ENCODE peak calls at places on chromosomes 7 and 10, in four cellular contexts. J is NCI-H524, F is foreskin fibroblast, Z is natural killer cell. E is an unnamed sample.
A peak's percentile ranks its signal among the peaks of the same experiment; 100 is the strongest.

GRCh38 chr7:156014808-156015207 is 202.5 kb upstream of the SHH start:
- DNase-seq in J (no peak), F (no peak), Z (no peak), E (no peak)

GRCh38 chr10:94397549-94398370 is 4.6 kb upstream of the TBC1D12 start:
- DNase-seq in J (no peak), F (peak; percentile 12), Z (no peak), E (no peak)

GRCh38 chr7:142697270-142697669 is 52.0 kb upstream of the PRSS1 start:
- DNase-seq in J (no peak), F (no peak), Z (no peak), E (no peak)

GRCh38 chr10:49609283-49610014 is 661 bp upstream of the SLC18A3 start:
- DNase-seq in J (no peak), F (no peak), Z (no peak), E (peak; percentile 57)

GRCh38 chr7:107090452-107090851 is 45.9 kb downstream of the PRKAR2B start:
- DNase-seq in J (no peak), F (no peak), Z (no peak), E (no peak)

GRCh38 chr10:71973777-71974488 is 9.7 kb downstream of the CHST3 start:
- DNase-seq in J (no peak), F (no peak), Z (no peak), E (no peak)

GRCh38 chr7:21364838-21365267 is 63.0 kb upstream of the SP4 start:
- DNase-seq in J (no peak), F (no peak), Z (no peak), E (no peak)

GRCh38 chr10:101063548-101064414 is 2.0 kb downstream of the KAZALD1 start:
- DNase-seq in J (no peak), F (no peak), Z (no peak), E (no peak)

GRCh38 chr7:85471740-85472139 is 284.9 kb upstream of the SEMA3D start:
- DNase-seq in J (no peak), F (no peak), Z (no peak), E (no peak)

GRCh38 chr10:42684517-42684916 is 46.1 kb upstream of the ZNF33B start:
- DNase-seq in J (no peak), F (no peak), Z (no peak), E (no peak)

GRCh38 chr10:30782543-30783461 is 153.2 kb upstream of the LYZL2 start:
- DNase-seq in J (peak; percentile 67), F (peak; percentile 69), Z (no peak), E (peak; percentile 46)

GRCh38 chr10:75079436-75080083 is 31.9 kb upstream of the SAMD8 start:
- DNase-seq in J (no peak), F (no peak), Z (no peak), E (no peak)

GRCh38 chr7:42233166-42233565 is 3.8 kb downstream of the GLI3 start:
- DNase-seq in J (no peak), F (no peak), Z (no peak), E (no peak)

GRCh38 chr10:29734980-29735627 is 100.3 kb upstream of the SVIL start:
- DNase-seq in J (no peak), F (no peak), Z (peak; percentile 49), E (no peak)

GRCh38 chr10:25175527-25176420 is 973 bp downstream of the GPR158 start:
- DNase-seq in J (no peak), F (no peak), Z (no peak), E (no peak)

GRCh38 chr10:62268399-62269076 is at the start of gene RTKN2:
- DNase-seq in J (peak; percentile 46), F (peak; percentile 59), Z (peak; percentile 65), E (peak; percentile 39)

GRCh38 chr7:153638821-153639435 is 413.3 kb upstream of the DPP6 start:
- DNase-seq in J (no peak), F (no peak), Z (no peak), E (no peak)